ENCODE peak calls at places on chromosomes 11 and 22, in four cellular contexts. J is NCI-H146, M is dermis blood vessel endothelial cell, N is HT-29. H is an unnamed sample.
A peak's percentile ranks its signal among the peaks of the same experiment; 100 is the strongest.

GRCh38 chr11:96045622-96046456 is 121.9 kb upstream of the MTMR2 start:
- DNase-seq in J (peak; percentile 1), M (peak; percentile 29), N (no peak), H (no peak)

GRCh38 chr11:129733384-129733783 is 82.3 kb upstream of the TMEM45B start:
- DNase-seq in J (no peak), M (no peak), N (no peak), H (no peak)

GRCh38 chr11:95284057-95285052 is 53.4 kb upstream of the SESN3 start:
- DNase-seq in J (no peak), M (no peak), N (no peak), H (no peak)

GRCh38 chr11:122815900-122816299 is 22.4 kb upstream of the CRTAM start:
- DNase-seq in J (no peak), M (no peak), N (no peak), H (no peak)

GRCh38 chr11:2801711-2802388 is 83.7 kb downstream of the CDKN1C start:
- DNase-seq in J (no peak), M (no peak), N (no peak), H (no peak)

GRCh38 chr22:19495562-19496323 is 16.0 kb downstream of the CDC45 start:
- DNase-seq in J (peak; percentile 21), M (peak; percentile 83), N (peak; percentile 6), H (peak; percentile 62)

GRCh38 chr11:74462631-74463030 is 4.7 kb downstream of the KCNE3 start:
- DNase-seq in J (no peak), M (no peak), N (no peak), H (no peak)

GRCh38 chr11:19281041-19281440 is 40.3 kb upstream of the E2F8 start:
- DNase-seq in J (peak; percentile 33), M (no peak), N (no peak), H (no peak)

GRCh38 chr11:73493838-73494598 is 103.9 kb downstream of the FAM168A start:
- DNase-seq in J (no peak), M (peak; percentile 69), N (no peak), H (no peak)

GRCh38 chr22:28544431-28544868 is 135.2 kb downstream of the TTC28 start:
- DNase-seq in J (no peak), M (peak; percentile 4), N (no peak), H (peak; percentile 52)

GRCh38 chr22:45834241-45834640 is 142.7 kb downstream of the WNT7B start:
- DNase-seq in J (no peak), M (no peak), N (no peak), H (no peak)

GRCh38 chr22:25919452-25919851 is 177.5 kb downstream of the MYO18B start:
- DNase-seq in J (peak; percentile 88), M (no peak), N (no peak), H (no peak)

GRCh38 chr11:76147106-76147735 is 59.1 kb downstream of the WNT11 start:
- DNase-seq in J (no peak), M (no peak), N (peak; percentile 88), H (no peak)

GRCh38 chr22:22748297-22748743 is 103.9 kb downstream of the GGTLC2 start:
- DNase-seq in J (peak; percentile 6), M (peak; percentile 63), N (peak; percentile 47), H (peak; percentile 75)

GRCh38 chr22:31846161-31847115 is 92.6 kb downstream of the DEPDC5 start:
- DNase-seq in J (peak; percentile 5), M (peak; percentile 16), N (no peak), H (peak; percentile 92)

GRCh38 chr11:86802601-86803051 is 2.3 kb downstream of the PRSS23 start:
- DNase-seq in J (peak; percentile 26), M (peak; percentile 80), N (peak; percentile 84), H (peak; percentile 59)

GRCh38 chr11:25197515-25197914 is 700.7 kb downstream of the LUZP2 start:
- DNase-seq in J (no peak), M (no peak), N (no peak), H (no peak)

GRCh38 chr11:122556605-122557004 is 98.9 kb upstream of the UBASH3B start:
- DNase-seq in J (no peak), M (peak; percentile 5), N (no peak), H (peak; percentile 54)

GRCh38 chr11:108880510-108880909 is 215.6 kb downstream of the DDX10 start:
- DNase-seq in J (no peak), M (peak; percentile 81), N (no peak), H (no peak)

GRCh38 chr11:107263865-107264563 is 193.6 kb downstream of the CWF19L2 start:
- DNase-seq in J (no peak), M (no peak), N (no peak), H (no peak)

GRCh38 chr11:70783821-70784220 is 385.5 kb downstream of the CTTN start:
- DNase-seq in J (no peak), M (no peak), N (no peak), H (no peak)

GRCh38 chr11:63573881-63574855 is 11.0 kb upstream of the PLAAT2 start:
- DNase-seq in J (peak; percentile 28), M (no peak), N (peak; percentile 82), H (peak; percentile 45)

GRCh38 chr22:37077802-37078448 is 26.4 kb downstream of the KCTD17 start:
- DNase-seq in J (peak; percentile 1), M (peak; percentile 73), N (peak; percentile 47), H (peak; percentile 63)

GRCh38 chr22:39128508-39128907 is 24.0 kb downstream of the CBX7 start:
- DNase-seq in J (no peak), M (no peak), N (no peak), H (no peak)

H was measured in SK-MEL-5.